ENCODE peak calls at places on chromosomes 6 and 20, in ten cellular contexts. V is SK-MEL-5; N is AG09309; A is fibroblast of the aortic adventitia; J is H54; O is stomach; H is stimulated activated naive B cell treated with anti-CD40 and anti-IgM and Interleukin-4, amounts not matched to agents 10 μg/mL and 1 μg/mL and 100 μg/mL, for 72 hours; I is caudate nucleus; D is left colon; S is left cardiac atrium. C is an unnamed sample.

GRCh38 chr20:1987826-1988225 is 6.0 kb downstream of the PDYN start:
- DNase-seq in V (no peak), N (no peak), A (peak), J (peak), O (no peak), H (no peak), I (no peak), D (no peak), S (no peak), C (peak)

GRCh38 chr20:4550740-4551139 is 171.0 kb upstream of the PRND start:
- DNase-seq in V (no peak), N (no peak), A (no peak), J (no peak), O (no peak), H (no peak), I (no peak), D (no peak), S (no peak), C (peak)

GRCh38 chr6:31815025-31815838 is at the start of the genes HSPA1A and HSPA1L:
- DNase-seq in V (peak), N (peak), A (peak), J (no peak), O (peak), H (peak), I (peak), D (peak), S (peak), C (peak)

GRCh38 chr20:50932881-50933280 is 1.6 kb upstream of the ADNP start:
- DNase-seq in V (no peak), N (no peak), A (no peak), J (no peak), O (no peak), H (no peak), I (no peak), D (no peak), S (no peak), C (no peak)

GRCh38 chr6:436308-437041 is 44.9 kb downstream of the IRF4 start:
- DNase-seq in V (no peak), N (peak), A (peak), J (peak), O (no peak), H (no peak), I (no peak), D (no peak), S (no peak), C (peak)

GRCh38 chr6:145798530-145798929 is 16.1 kb downstream of the FBXO30 start:
- DNase-seq in V (no peak), N (no peak), A (peak), J (no peak), O (no peak), H (no peak), I (no peak), D (no peak), S (no peak), C (peak)

GRCh38 chr6:6313012-6313411 is 7.5 kb downstream of the F13A1 start:
- DNase-seq in V (no peak), N (no peak), A (no peak), J (no peak), O (no peak), H (no peak), I (no peak), D (no peak), S (no peak), C (no peak)

GRCh38 chr6:97401533-97401932 is 118.5 kb upstream of the MMS22L start:
- DNase-seq in V (no peak), N (no peak), A (peak), J (no peak), O (no peak), H (no peak), I (no peak), D (no peak), S (no peak), C (peak)

C was measured in fibroblast of lung.